ENCODE peak calls at places on chromosomes 6 and 20, in nine cellular contexts. C is activated CD4-positive, alpha-beta T cell treated with anti-CD3 and anti-CD28 coated beads for 1 hour; V is posterior cingulate gyrus; A is RCC 7860; X is smooth muscle cell of the brain vasculature; F is M059J; E is activated T-cell treated with anti-CD3 and anti-CD28 coated beads, Interleukin-2, amount 50 U/mL, for 1 hour; H is NCI-H774; W is ecto neural progenitor cell. Q is an unnamed sample.
A peak's percentile ranks its signal among the peaks of the same experiment; 100 is the strongest.

GRCh38 chr6:133130863-133131262 is 110.3 kb upstream of the EYA4 start:
- DNase-seq in C (no peak), V (peak; percentile 67), A (peak; percentile 85), X (no peak), F (peak; percentile 94), E (no peak), H (peak; percentile 10), W (no peak), Q (no peak)

GRCh38 chr6:43951063-43951755 is 176.0 kb downstream of the MRPL14 start:
- DNase-seq in C (no peak), V (no peak), A (no peak), X (no peak), F (peak; percentile 58), E (no peak), H (peak; percentile 3), W (peak; percentile 87), Q (no peak)

GRCh38 chr6:98947411-98948292 is at the start of gene FBXL4:
- DNase-seq in C (peak; percentile 70), V (peak; percentile 72), A (peak; percentile 70), X (no peak), F (peak; percentile 65), E (peak; percentile 82), H (peak; percentile 97), W (peak; percentile 91), Q (peak; percentile 62)

GRCh38 chr6:158654498-158654897 is 4.6 kb downstream of the SYTL3 start:
- DNase-seq in C (no peak), V (peak; percentile 46), A (peak; percentile 92), X (no peak), F (peak; percentile 96), E (no peak), H (no peak), W (no peak), Q (no peak)

GRCh38 chr6:41638002-41638800 is at the start of gene MDFI:
- DNase-seq in C (no peak), V (no peak), A (no peak), X (no peak), F (no peak), E (no peak), H (no peak), W (peak; percentile 77), Q (peak; percentile 50)

GRCh38 chr6:56571605-56572004 is 71.1 kb downstream of the DST start:
- DNase-seq in C (no peak), V (no peak), A (no peak), X (no peak), F (no peak), E (no peak), H (no peak), W (no peak), Q (no peak)

GRCh38 chr20:49690899-49691620 is 22.6 kb downstream of the B4GALT5 start:
- DNase-seq in C (no peak), V (no peak), A (peak; percentile 82), X (no peak), F (no peak), E (no peak), H (no peak), W (no peak), Q (no peak)

GRCh38 chr20:64184795-64185194 is 20.5 kb downstream of the MYT1 start:
- DNase-seq in C (no peak), V (no peak), A (no peak), X (no peak), F (no peak), E (no peak), H (no peak), W (no peak), Q (no peak)

GRCh38 chr20:46132705-46133120 is 14.6 kb downstream of the CD40 start:
- DNase-seq in C (peak; percentile 44), V (peak; percentile 71), A (peak; percentile 47), X (peak; percentile 7), F (peak; percentile 63), E (peak; percentile 69), H (peak; percentile 35), W (peak; percentile 85), Q (peak; percentile 74)

GRCh38 chr20:22446613-22447447 is 137.5 kb downstream of the FOXA2 start:
- DNase-seq in C (no peak), V (no peak), A (no peak), X (no peak), F (peak; percentile 44), E (no peak), H (no peak), W (no peak), Q (no peak)

GRCh38 chr20:56708991-56709390 is 79.9 kb downstream of the TFAP2C start:
- DNase-seq in C (no peak), V (no peak), A (no peak), X (no peak), F (no peak), E (no peak), H (no peak), W (no peak), Q (no peak)

GRCh38 chr6:155171109-155171746 is 92.6 kb upstream of the CLDN20 start:
- DNase-seq in C (peak; percentile 74), V (no peak), A (peak; percentile 97), X (no peak), F (peak; percentile 100), E (peak; percentile 68), H (no peak), W (no peak), Q (no peak)

GRCh38 chr20:3839328-3839727 is 7.3 kb upstream of the MAVS start:
- DNase-seq in C (no peak), V (no peak), A (no peak), X (no peak), F (no peak), E (no peak), H (no peak), W (no peak), Q (no peak)

GRCh38 chr6:34318492-34319470 is 70.0 kb upstream of the SMIM29 start:
- DNase-seq in C (no peak), V (no peak), A (no peak), X (no peak), F (no peak), E (no peak), H (no peak), W (no peak), Q (no peak)

GRCh38 chr20:8853805-8854338 is 215.0 kb upstream of the PLCB4 start:
- DNase-seq in C (no peak), V (no peak), A (peak; percentile 84), X (peak; percentile 66), F (peak; percentile 89), E (no peak), H (peak; percentile 31), W (no peak), Q (peak; percentile 91)

GRCh38 chr6:138406443-138406842 is 2.4 kb downstream of the HEBP2 start:
- DNase-seq in C (no peak), V (no peak), A (no peak), X (no peak), F (no peak), E (no peak), H (no peak), W (no peak), Q (no peak)

GRCh38 chr20:13546497-13547131 is 92.1 kb downstream of the TASP1 start:
- DNase-seq in C (peak; percentile 33), V (peak; percentile 42), A (peak; percentile 44), X (peak; percentile 53), F (peak; percentile 78), E (peak; percentile 60), H (peak; percentile 27), W (peak; percentile 78), Q (peak; percentile 83)

GRCh38 chr6:119575721-119576120 is 226.2 kb upstream of the MAN1A1 start:
- DNase-seq in C (no peak), V (no peak), A (peak; percentile 78), X (no peak), F (peak; percentile 90), E (no peak), H (no peak), W (no peak), Q (no peak)

GRCh38 chr6:74731204-74731603 is 474.6 kb downstream of the COL12A1 start:
- DNase-seq in C (no peak), V (no peak), A (no peak), X (peak; percentile 59), F (peak; percentile 53), E (no peak), H (peak; percentile 52), W (no peak), Q (peak; percentile 75)

GRCh38 chr6:31293343-31293742 is 21.5 kb upstream of the HLA-C start:
- DNase-seq in C (no peak), V (no peak), A (peak; percentile 9), X (no peak), F (peak; percentile 54), E (no peak), H (no peak), W (no peak), Q (no peak)

GRCh38 chr20:40942015-40942414 is 86.6 kb upstream of the TOP1 start:
- DNase-seq in C (no peak), V (no peak), A (no peak), X (no peak), F (no peak), E (no peak), H (no peak), W (no peak), Q (no peak)

GRCh38 chr6:35376282-35376681 is 33.9 kb downstream of the PPARD start:
- DNase-seq in C (no peak), V (no peak), A (no peak), X (no peak), F (no peak), E (no peak), H (no peak), W (no peak), Q (no peak)

GRCh38 chr20:32971703-32972161 is 32.5 kb downstream of the SUN5 start:
- DNase-seq in C (no peak), V (no peak), A (no peak), X (no peak), F (no peak), E (peak; percentile 49), H (no peak), W (peak; percentile 49), Q (no peak)

GRCh38 chr20:35511814-35512420 is 17.5 kb downstream of the C20orf173 start:
- DNase-seq in C (no peak), V (no peak), A (peak; percentile 26), X (no peak), F (peak; percentile 65), E (no peak), H (no peak), W (no peak), Q (peak; percentile 5)

GRCh38 chr6:134379086-134379485 is 61.2 kb upstream of the SGK1 start:
- DNase-seq in C (no peak), V (no peak), A (no peak), X (no peak), F (no peak), E (no peak), H (peak; percentile 76), W (no peak), Q (peak; percentile 75)

GRCh38 chr6:152897807-152898399 is 84.9 kb downstream of the FBXO5 start:
- DNase-seq in C (peak; percentile 39), V (peak; percentile 35), A (peak; percentile 39), X (peak; percentile 13), F (peak; percentile 55), E (peak; percentile 68), H (peak; percentile 20), W (peak; percentile 81), Q (peak; percentile 37)

GRCh38 chr6:158522616-158523015 is 37.3 kb upstream of the TMEM181 start:
- DNase-seq in C (no peak), V (no peak), A (no peak), X (no peak), F (no peak), E (no peak), H (no peak), W (no peak), Q (no peak)

GRCh38 chr6:79869600-79870084 is 77.7 kb downstream of the ELOVL4 start:
- DNase-seq in C (peak; percentile 61), V (peak; percentile 69), A (peak; percentile 57), X (peak; percentile 28), F (peak; percentile 72), E (peak; percentile 77), H (peak; percentile 93), W (peak; percentile 88), Q (peak; percentile 78)

GRCh38 chr6:1851681-1852456 is 242.2 kb downstream of the FOXC1 start:
- DNase-seq in C (no peak), V (no peak), A (no peak), X (no peak), F (no peak), E (no peak), H (no peak), W (no peak), Q (no peak)

GRCh38 chr20:49292010-49292409 is 14.2 kb upstream of the ZNFX1 start:
- DNase-seq in C (no peak), V (no peak), A (no peak), X (no peak), F (no peak), E (no peak), H (no peak), W (no peak), Q (no peak)

GRCh38 chr6:166774770-166775169 is 147.7 kb upstream of the RPS6KA2 start:
- DNase-seq in C (no peak), V (no peak), A (no peak), X (no peak), F (no peak), E (no peak), H (no peak), W (no peak), Q (no peak)